ENCODE peak calls at places on chromosomes 12 and 14, in four cellular contexts. Z is heart left ventricle, S is AG04450, L is DND-41. Y is an unnamed sample.

GRCh38 chr14:69260246-69260978 is 454 bp downstream of the GALNT16 start:
- DNase-seq in L (no peak), S (no peak), Z (no peak), Y (no peak)

GRCh38 chr12:114993202-114993601 is 309.2 kb upstream of the TBX3 start:
- DNase-seq in L (no peak), S (no peak), Z (no peak), Y (no peak)

GRCh38 chr12:45587042-45587441 is 142.5 kb upstream of the ARID2 start:
- DNase-seq in L (no peak), S (no peak), Z (no peak), Y (no peak)

GRCh38 chr12:25994252-25994651 is 35.8 kb downstream of the RASSF8 start:
- DNase-seq in S (peak; percentile 86), L (no peak), Z (no peak), Y (no peak)

GRCh38 chr14:93546642-93547041 is 115.9 kb downstream of the UNC79 start:
- DNase-seq in S (no peak), L (no peak), Z (no peak), Y (no peak)

GRCh38 chr12:31325524-31325875 is 450 bp downstream of the SINHCAF start:
- DNase-seq in Z (peak; percentile 28), L (no peak), S (no peak), Y (peak; percentile 30)

GRCh38 chr14:22391908-22392307 is 197.1 kb downstream of the DAD1 start:
- DNase-seq in L (peak; percentile 58), Z (peak; percentile 59), S (peak; percentile 37), Y (peak; percentile 89)

GRCh38 chr12:88390811-88391210 is 189.5 kb downstream of the KITLG start:
- DNase-seq in Z (no peak), S (no peak), L (no peak), Y (no peak)

GRCh38 chr12:8033153-8034044 is 883 bp downstream of the FOXJ2 start:
- DNase-seq in S (no peak), L (peak; percentile 69), Z (peak; percentile 81), Y (peak; percentile 55)

GRCh38 chr12:104348994-104349494 is 45.5 kb downstream of the EID3 start:
- DNase-seq in Z (no peak), L (no peak), S (no peak), Y (no peak)

GRCh38 chr12:104669851-104670337 is 213.1 kb downstream of the CHST11 start:
- DNase-seq in Z (peak; percentile 70), L (peak; percentile 90), S (no peak), Y (peak; percentile 72)

GRCh38 chr14:91258021-91258618 is 13.6 kb upstream of the GPR68 start:
- DNase-seq in L (no peak), Z (peak; percentile 63), S (no peak), Y (no peak)

GRCh38 chr12:54996235-54996634 is 11.7 kb upstream of the TESPA1 start:
- DNase-seq in S (no peak), Z (no peak), L (no peak), Y (no peak)

GRCh38 chr12:30533518-30533917 is 162.2 kb downstream of the IPO8 start:
- DNase-seq in S (no peak), L (no peak), Z (no peak), Y (no peak)

GRCh38 chr14:56150645-56151345 is 32.6 kb downstream of the PELI2 start:
- DNase-seq in L (peak; percentile 69), Z (no peak), S (no peak), Y (peak; percentile 33)

GRCh38 chr12:9365296-9365695 is 157.1 kb upstream of the PZP start:
- DNase-seq in S (no peak), L (no peak), Z (no peak), Y (no peak)

GRCh38 chr14:53942970-53943750 is 13.5 kb downstream of the BMP4 start:
- DNase-seq in S (no peak), Z (no peak), L (no peak), Y (no peak)

GRCh38 chr12:62787023-62787422 is 147.9 kb downstream of the PPM1H start:
- DNase-seq in L (no peak), Z (no peak), S (no peak), Y (no peak)

DNA sequence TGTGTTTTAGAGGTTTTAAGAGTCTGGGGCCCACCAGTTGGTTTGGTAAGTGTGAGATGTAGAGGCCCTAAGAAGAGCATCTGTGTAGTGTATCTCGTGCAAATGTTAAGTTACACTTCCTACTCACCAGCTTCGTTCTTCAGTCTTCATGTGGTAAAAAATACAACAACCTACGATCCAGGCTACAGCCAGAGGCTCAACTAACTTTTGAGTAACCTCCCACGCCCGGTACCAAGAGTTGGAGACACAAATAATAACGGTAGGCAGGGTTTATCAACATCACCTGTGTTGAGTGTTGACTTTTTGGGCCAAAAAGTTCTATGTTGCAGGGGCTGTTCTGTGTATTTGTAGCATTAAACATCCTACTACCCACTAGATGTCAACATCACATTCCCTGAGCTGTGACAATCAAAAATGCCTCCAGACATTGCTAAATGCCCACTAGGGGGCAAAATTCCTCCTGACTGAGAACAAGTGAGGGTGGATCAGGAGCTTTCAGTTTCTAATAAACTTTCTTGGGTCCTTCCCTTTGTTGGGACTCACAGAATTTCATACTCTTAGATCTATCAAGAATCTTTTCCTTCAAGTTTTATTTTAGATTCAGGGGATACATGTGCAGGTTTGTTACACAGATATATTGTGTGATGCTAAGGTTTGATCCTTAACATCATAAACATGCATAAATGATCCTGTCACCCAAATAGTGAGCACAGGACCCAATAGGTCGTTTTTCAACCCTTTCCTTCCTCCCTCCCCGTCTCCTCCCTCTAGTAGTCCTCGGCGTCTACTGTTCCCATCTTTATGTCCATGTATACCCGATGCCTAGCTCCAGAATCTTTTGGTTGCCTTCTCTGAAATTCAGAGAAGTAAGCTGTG is 94.7 kb downstream of the SLC2A13 start:
- DNase-seq in Z (peak; percentile 48), L (peak; percentile 6), S (peak; percentile 36), Y (peak; percentile 80)
- H3K4me3 ChIP-seq in Z (no peak overlapping the region), L (peak overlapping the region; percentile 24), S (peak overlapping the region; percentile 8), Y (no peak overlapping the region)

DNA sequence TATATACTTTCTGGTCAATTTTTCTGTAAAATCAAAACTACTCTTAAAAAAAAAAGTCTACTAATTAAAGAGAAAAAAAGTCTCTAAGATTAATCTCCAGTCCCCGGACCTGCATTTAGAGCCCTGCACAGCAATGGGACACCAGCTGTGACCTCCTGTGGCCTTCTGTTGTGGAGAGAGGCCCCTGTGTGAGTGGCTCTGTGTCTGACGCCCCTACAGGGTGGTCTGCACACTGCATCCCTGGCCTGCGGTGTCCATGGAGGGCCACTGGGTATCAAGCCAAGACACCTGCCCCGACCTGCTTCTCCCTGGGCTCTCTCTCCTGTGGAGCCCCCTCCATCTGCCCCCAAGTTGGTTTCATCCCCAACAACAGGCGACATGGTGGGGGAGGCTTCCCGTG is 248.0 kb upstream of the DIO3 start:
- DNase-seq in S (no peak), Z (no peak), L (no peak), Y (no peak)
- TF ChIP-seq CTCF in S (peak; percentile 3), Z (no peak), L (no peak), Y (no peak)

GRCh38 chr14:74237441-74237840 is 1.8 kb upstream of the VSX2 start:
- DNase-seq in L (no peak), Z (no peak), S (no peak), Y (no peak)

GRCh38 chr14:74239848-74240793 is 872 bp downstream of the VSX2 start:
- DNase-seq in S (no peak), Z (no peak), L (no peak), Y (no peak)

GRCh38 chr14:74241611-74242005 is 2.4 kb downstream of the VSX2 start:
- DNase-seq in Z (no peak), S (no peak), L (no peak), Y (no peak)

GRCh38 chr14:74240794-74241610 is 1.8 kb downstream of the VSX2 start:
- DNase-seq in S (no peak), Z (no peak), L (no peak), Y (no peak)

GRCh38 chr14:74238974-74239847 is at the start of gene VSX2:
- DNase-seq in Z (no peak), L (no peak), S (no peak), Y (no peak)
- H3K4me3 ChIP-seq in Z (peak within 1 kb of the TSS; percentile 41), L (no peak within 1 kb of the TSS), S (no peak within 1 kb of the TSS), Y (no peak within 1 kb of the TSS)

GRCh38 chr12:117231750-117232149 is 41.5 kb upstream of the FBXO21 start:
- DNase-seq in Z (no peak), S (no peak), L (peak; percentile 12), Y (peak; percentile 16)
- TF ChIP-seq CTCF in Z (no peak), S (no peak), L (peak; percentile 36), Y (peak; percentile 11)

DNA sequence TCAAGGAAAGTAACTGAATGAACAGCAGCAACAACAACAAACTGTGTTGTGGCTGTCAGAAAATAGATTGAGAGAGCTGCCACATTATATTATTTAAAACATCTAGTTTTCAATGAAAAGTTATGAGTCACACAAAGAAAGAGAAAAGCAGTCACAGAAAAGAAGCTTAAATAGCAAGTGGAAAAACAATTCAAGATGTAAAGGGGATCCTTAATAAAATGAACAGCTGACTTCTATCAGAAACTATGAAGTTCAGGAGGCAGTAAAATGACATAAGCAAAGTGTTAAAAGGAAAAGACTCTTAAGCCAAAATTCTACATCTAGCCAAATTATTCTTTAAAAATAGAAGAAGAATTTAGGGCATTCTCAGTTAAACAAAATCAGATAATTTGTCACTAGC is 5.6 kb downstream of the CLEC14A start:
- DNase-seq in Z (no peak), L (no peak), S (no peak), Y (no peak)
- H3K4me3 ChIP-seq in Z (peak overlapping the region; percentile 74), L (no peak overlapping the region), S (no peak overlapping the region), Y (no peak overlapping the region)

Y was measured in GM12865.